ENCODE peak calls at places on chromosome 1, in four cellular contexts. C is GM23338, B is upper lobe of right lung, L is ovary. Z is an unnamed sample. For H3K27me3 and H3K4me1, the result is how much of the 10 kb centered on the place peaks cover.

GRCh38 chr1:117147856-117148588 is 26.5 kb upstream of the TRIM45 start:
- DNase-seq in L (no peak), C (no peak), B (no peak), Z (no peak)

GRCh38 chr1:155082301-155082940 is 3.8 kb downstream of the EFNA3 start:
- DNase-seq in B (no peak), C (no peak), L (no peak), Z (no peak)

GRCh38 chr1:167617100-167617949 is 12.7 kb upstream of the RCSD1 start:
- DNase-seq in C (peak), L (no peak), B (no peak), Z (no peak)

GRCh38 chr1:3776231-3777030 is 3.9 kb downstream of the SMIM1 start:
- DNase-seq in B (no peak), C (no peak), L (no peak), Z (no peak)

GRCh38 chr1:100866041-100866900 is 28.4 kb downstream of the EXTL2 start:
- DNase-seq in L (no peak), C (peak), B (no peak), Z (no peak)

GRCh38 chr1:30881266-30882181 is 27.0 kb downstream of the SDC3 start:
- DNase-seq in B (no peak), C (no peak), L (no peak), Z (no peak)

GRCh38 chr1:113747376-113747775 is 11.9 kb downstream of the PHTF1 start:
- DNase-seq in L (no peak), C (no peak), B (no peak), Z (no peak)

GRCh38 chr1:237754627-237755026 is 136.1 kb downstream of the ZP4 start:
- DNase-seq in C (no peak), B (no peak), L (no peak), Z (no peak)

GRCh38 chr1:37513795-37514349 is 694 bp downstream of the MEAF6 start:
- DNase-seq in C (peak), L (peak), B (peak), Z (no peak)

GRCh38 chr1:54950361-54951163 is 29.9 kb upstream of the TMEM61 start:
- DNase-seq in L (peak), B (peak), C (peak), Z (peak)

GRCh38 chr1:156848461-156849150 is 10.3 kb downstream of the INSRR start:
- DNase-seq in L (no peak), C (peak), B (peak), Z (no peak)

GRCh38 chr1:175216444-175216843 is 23.9 kb upstream of the KIAA0040 start:
- DNase-seq in B (no peak), C (no peak), L (no peak), Z (no peak)

DNA sequence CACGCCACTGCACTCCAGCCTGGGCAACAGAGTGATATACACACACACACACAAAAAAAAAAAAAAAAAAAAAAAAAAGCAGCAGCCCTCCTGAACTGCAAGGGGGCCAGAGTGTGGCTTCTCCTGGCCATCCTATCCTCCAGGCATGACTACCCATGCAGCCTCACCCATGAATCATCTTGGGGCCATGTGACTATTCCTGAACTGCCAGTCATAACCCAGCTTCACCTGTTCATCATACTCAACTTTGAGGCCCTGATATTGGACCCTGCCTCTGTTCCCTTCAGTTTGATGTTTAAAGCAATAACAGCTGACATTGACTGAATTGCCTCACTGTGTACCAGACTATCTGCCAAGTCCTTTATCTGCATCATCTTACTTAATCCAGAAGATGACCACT is 2.8 kb upstream of the HPCAL4 start:
- DNase-seq in C (no peak), B (no peak), L (no peak), Z (no peak)
- H3K27me3 ChIP-seq in C (half or more), B (under half), L (under half), Z (half or more)

GRCh38 chr1:2446394-2446793 is 29.7 kb upstream of the PLCH2 start:
- DNase-seq in L (no peak), C (no peak), B (no peak), Z (no peak)
- H3K4me3 ChIP-seq in L (no peak), C (no peak), B (no peak), Z (no peak)

DNA sequence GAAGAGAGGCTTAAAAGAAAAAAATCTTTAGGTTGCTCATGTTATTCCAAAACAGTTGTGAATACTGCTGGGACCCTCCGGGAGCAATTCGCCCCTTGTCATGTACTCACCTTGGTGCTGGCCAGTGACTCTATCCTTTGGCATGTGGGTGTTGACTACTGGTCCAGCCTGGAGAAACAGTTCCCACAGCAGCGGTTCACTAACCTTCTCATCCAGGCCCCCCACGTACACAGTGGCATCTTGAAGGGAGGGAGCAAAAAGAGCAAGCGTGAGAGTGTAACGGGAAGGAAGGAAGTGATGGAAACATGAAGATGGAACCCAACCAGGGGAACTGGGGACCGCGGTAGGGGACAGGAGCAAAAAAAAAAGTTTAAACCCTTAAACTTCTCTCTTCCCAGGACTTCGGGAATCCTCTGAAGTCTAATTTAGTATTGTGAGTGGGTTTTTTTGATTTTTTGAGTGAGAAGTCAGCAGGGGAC is 508 bp downstream of the SF3B4 start:
- DNase-seq in B (no peak), L (no peak), C (no peak), Z (no peak)
- H3K4me1 ChIP-seq in B (under half), L (under half), C (under half), Z (under half)

GRCh38 chr1:186375152-186375928 is at the start of the genes ODR4 and TPR:
- DNase-seq in C (peak), L (peak), B (peak), Z (peak)
- H3K27me3 ChIP-seq in C (under half), L (under half), B (under half), Z (under half)

GRCh38 chr1:119101563-119101962 is 38.9 kb downstream of the WARS2 start:
- DNase-seq in L (no peak), C (no peak), B (no peak), Z (no peak)
- H3K4me3 ChIP-seq in L (no peak), C (no peak), B (no peak), Z (no peak)

DNA sequence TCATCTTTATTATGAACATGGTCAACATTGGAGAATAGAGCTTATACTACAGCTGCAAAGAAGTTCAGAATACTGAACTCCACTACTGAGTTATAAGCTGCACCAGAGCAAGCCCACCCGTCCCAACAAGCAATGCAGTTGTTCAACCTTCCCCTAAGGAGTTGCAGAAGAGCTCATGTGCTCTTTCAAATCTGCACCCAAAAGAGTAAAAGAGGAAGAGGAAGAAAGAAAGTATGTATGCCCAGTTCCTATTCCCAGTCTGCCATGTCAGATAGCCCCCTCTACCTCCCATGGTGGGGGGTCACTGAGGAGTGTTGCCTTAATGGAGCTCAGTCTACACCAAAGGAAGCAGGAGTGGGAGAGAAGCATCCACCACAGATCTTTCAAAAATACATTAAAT is 6.9 kb downstream of the C1orf162 start:
- DNase-seq in B (no peak), L (no peak), C (no peak), Z (no peak)
- H3K4me1 ChIP-seq in B (under half), L (under half), C (under half), Z (under half)

GRCh38 chr1:23416964-23417363 is 7.6 kb downstream of the TCEA3 start:
- DNase-seq in B (no peak), C (no peak), L (peak), Z (no peak)

GRCh38 chr1:23421343-23421742 is 3.2 kb downstream of the TCEA3 start:
- DNase-seq in B (no peak), L (no peak), C (no peak), Z (no peak)

GRCh38 chr1:23420778-23421177 is 3.8 kb downstream of the TCEA3 start:
- DNase-seq in L (peak), C (no peak), B (no peak), Z (no peak)

GRCh38 chr1:23417570-23417969 is 7.0 kb downstream of the TCEA3 start:
- DNase-seq in B (no peak), C (no peak), L (peak), Z (no peak)

GRCh38 chr1:23419180-23419579 is 5.4 kb downstream of the TCEA3 start:
- DNase-seq in B (no peak), C (peak), L (no peak), Z (no peak)
- H3K27me3 ChIP-seq in B (under half), C (half or more), L (under half), Z (half or more)